ENCODE peak calls at places on chromosomes 6 and 20, in nine cellular contexts. One of them, this sample, is unnamed.

GRCh38 chr20:52972965-52973819 is 1.0 kb downstream of the TSHZ2 start:
- DNase-seq in mucosa of gallbladder: peak
- DNase-seq in T-helper 1 cell: no peak
- DNase-seq in astrocyte: no peak
- DNase-seq in memory B cell: no peak
- DNase-seq in KG1: no peak
- DNase-seq in AG09309: no peak
- DNase-seq in transverse colon: no peak
- DNase-seq in NCI-H146: peak
- DNase-seq in this sample: no peak

GRCh38 chr6:166597711-166598440 is 11.4 kb upstream of the RAMACL start:
- DNase-seq in mucosa of gallbladder: no peak
- DNase-seq in T-helper 1 cell: no peak
- DNase-seq in astrocyte: no peak
- DNase-seq in memory B cell: no peak
- DNase-seq in KG1: no peak
- DNase-seq in AG09309: no peak
- DNase-seq in transverse colon: no peak
- DNase-seq in NCI-H146: peak
- DNase-seq in this sample: no peak

GRCh38 chr6:142380626-142381025 is 78.8 kb downstream of the ADGRG6 start:
- DNase-seq in mucosa of gallbladder: no peak
- DNase-seq in T-helper 1 cell: no peak
- DNase-seq in astrocyte: no peak
- DNase-seq in memory B cell: no peak
- DNase-seq in KG1: no peak
- DNase-seq in AG09309: no peak
- DNase-seq in transverse colon: no peak
- DNase-seq in NCI-H146: no peak
- DNase-seq in this sample: no peak

GRCh38 chr20:41150664-41151063 is 13.3 kb downstream of the PLCG1 start:
- DNase-seq in mucosa of gallbladder: no peak
- DNase-seq in T-helper 1 cell: no peak
- DNase-seq in astrocyte: no peak
- DNase-seq in memory B cell: no peak
- DNase-seq in KG1: peak
- DNase-seq in AG09309: no peak
- DNase-seq in transverse colon: no peak
- DNase-seq in NCI-H146: no peak
- DNase-seq in this sample: no peak

GRCh38 chr6:26270903-26271639 is 93.9 kb upstream of the BTN3A2 start:
- DNase-seq in mucosa of gallbladder: peak
- DNase-seq in T-helper 1 cell: peak
- DNase-seq in astrocyte: peak
- DNase-seq in memory B cell: peak
- DNase-seq in KG1: peak
- DNase-seq in AG09309: peak
- DNase-seq in transverse colon: peak
- DNase-seq in NCI-H146: peak
- DNase-seq in this sample: peak

GRCh38 chr20:50286609-50287008 is 96.0 kb downstream of the CEBPB start:
- DNase-seq in mucosa of gallbladder: peak
- DNase-seq in T-helper 1 cell: no peak
- DNase-seq in astrocyte: peak
- DNase-seq in memory B cell: no peak
- DNase-seq in KG1: no peak
- DNase-seq in AG09309: peak
- DNase-seq in transverse colon: peak
- DNase-seq in NCI-H146: no peak
- DNase-seq in this sample: peak

GRCh38 chr20:34285450-34285849 is 17.7 kb downstream of the AHCY start:
- DNase-seq in mucosa of gallbladder: no peak
- DNase-seq in T-helper 1 cell: no peak
- DNase-seq in astrocyte: no peak
- DNase-seq in memory B cell: no peak
- DNase-seq in KG1: no peak
- DNase-seq in AG09309: no peak
- DNase-seq in transverse colon: no peak
- DNase-seq in NCI-H146: no peak
- DNase-seq in this sample: no peak

GRCh38 chr20:10634683-10635411 is 39.0 kb downstream of the JAG1 start:
- DNase-seq in mucosa of gallbladder: no peak
- DNase-seq in T-helper 1 cell: no peak
- DNase-seq in astrocyte: peak
- DNase-seq in memory B cell: no peak
- DNase-seq in KG1: no peak
- DNase-seq in AG09309: peak
- DNase-seq in transverse colon: no peak
- DNase-seq in NCI-H146: no peak
- DNase-seq in this sample: no peak

GRCh38 chr20:44736170-44737021 is 9.3 kb upstream of the KCNK15 start:
- DNase-seq in mucosa of gallbladder: peak
- DNase-seq in T-helper 1 cell: no peak
- DNase-seq in astrocyte: peak
- DNase-seq in memory B cell: no peak
- DNase-seq in KG1: peak
- DNase-seq in AG09309: no peak
- DNase-seq in transverse colon: peak
- DNase-seq in NCI-H146: peak
- DNase-seq in this sample: peak

GRCh38 chr6:163711615-163712568 is 297.4 kb downstream of the QKI start:
- DNase-seq in mucosa of gallbladder: peak
- DNase-seq in T-helper 1 cell: no peak
- DNase-seq in astrocyte: no peak
- DNase-seq in memory B cell: peak
- DNase-seq in KG1: peak
- DNase-seq in AG09309: no peak
- DNase-seq in transverse colon: peak
- DNase-seq in NCI-H146: peak
- DNase-seq in this sample: no peak

GRCh38 chr6:2646346-2646745 is 104.4 kb downstream of the MYLK4 start:
- DNase-seq in mucosa of gallbladder: no peak
- DNase-seq in T-helper 1 cell: no peak
- DNase-seq in astrocyte: no peak
- DNase-seq in memory B cell: no peak
- DNase-seq in KG1: no peak
- DNase-seq in AG09309: no peak
- DNase-seq in transverse colon: no peak
- DNase-seq in NCI-H146: no peak
- DNase-seq in this sample: no peak

GRCh38 chr6:403659-404655 is 12.4 kb downstream of the IRF4 start:
- DNase-seq in mucosa of gallbladder: no peak
- DNase-seq in T-helper 1 cell: no peak
- DNase-seq in astrocyte: no peak
- DNase-seq in memory B cell: no peak
- DNase-seq in KG1: no peak
- DNase-seq in AG09309: no peak
- DNase-seq in transverse colon: peak
- DNase-seq in NCI-H146: no peak
- DNase-seq in this sample: no peak

GRCh38 chr6:143299253-143300166 is 151.0 kb downstream of the ADAT2 start:
- DNase-seq in mucosa of gallbladder: no peak
- DNase-seq in T-helper 1 cell: no peak
- DNase-seq in astrocyte: no peak
- DNase-seq in memory B cell: no peak
- DNase-seq in KG1: no peak
- DNase-seq in AG09309: no peak
- DNase-seq in transverse colon: no peak
- DNase-seq in NCI-H146: no peak
- DNase-seq in this sample: no peak

GRCh38 chr6:50843842-50844241 is 25.2 kb downstream of the TFAP2B start:
- DNase-seq in mucosa of gallbladder: no peak
- DNase-seq in T-helper 1 cell: no peak
- DNase-seq in astrocyte: no peak
- DNase-seq in memory B cell: no peak
- DNase-seq in KG1: no peak
- DNase-seq in AG09309: no peak
- DNase-seq in transverse colon: no peak
- DNase-seq in NCI-H146: no peak
- DNase-seq in this sample: no peak

GRCh38 chr6:33417127-33417902 is 592 bp downstream of the CUTA start:
- DNase-seq in mucosa of gallbladder: no peak
- DNase-seq in T-helper 1 cell: no peak
- DNase-seq in astrocyte: peak
- DNase-seq in memory B cell: no peak
- DNase-seq in KG1: no peak
- DNase-seq in AG09309: peak
- DNase-seq in transverse colon: no peak
- DNase-seq in NCI-H146: no peak
- DNase-seq in this sample: peak

GRCh38 chr6:158161566-158162254 is 6.4 kb downstream of the SERAC1 start:
- DNase-seq in mucosa of gallbladder: no peak
- DNase-seq in T-helper 1 cell: no peak
- DNase-seq in astrocyte: no peak
- DNase-seq in memory B cell: no peak
- DNase-seq in KG1: no peak
- DNase-seq in AG09309: no peak
- DNase-seq in transverse colon: peak
- DNase-seq in NCI-H146: no peak
- DNase-seq in this sample: no peak

GRCh38 chr6:12516070-12516469 is 200.5 kb upstream of the PHACTR1 start:
- DNase-seq in mucosa of gallbladder: peak
- DNase-seq in T-helper 1 cell: no peak
- DNase-seq in astrocyte: no peak
- DNase-seq in memory B cell: no peak
- DNase-seq in KG1: no peak
- DNase-seq in AG09309: no peak
- DNase-seq in transverse colon: peak
- DNase-seq in NCI-H146: no peak
- DNase-seq in this sample: peak

GRCh38 chr6:51559059-51559458 is 528.4 kb downstream of the PKHD1 start:
- DNase-seq in mucosa of gallbladder: no peak
- DNase-seq in T-helper 1 cell: no peak
- DNase-seq in astrocyte: no peak
- DNase-seq in memory B cell: no peak
- DNase-seq in KG1: no peak
- DNase-seq in AG09309: no peak
- DNase-seq in transverse colon: no peak
- DNase-seq in NCI-H146: peak
- DNase-seq in this sample: no peak

GRCh38 chr6:53794073-53794719 is 609 bp upstream of the LRRC1 start:
- DNase-seq in mucosa of gallbladder: peak
- DNase-seq in T-helper 1 cell: peak
- DNase-seq in astrocyte: peak
- DNase-seq in memory B cell: no peak
- DNase-seq in KG1: no peak
- DNase-seq in AG09309: peak
- DNase-seq in transverse colon: peak
- DNase-seq in NCI-H146: peak
- DNase-seq in this sample: peak

GRCh38 chr6:33075568-33076405 is at the start of gene HLA-DPB1:
- DNase-seq in mucosa of gallbladder: peak
- DNase-seq in T-helper 1 cell: no peak
- DNase-seq in astrocyte: peak
- DNase-seq in memory B cell: peak
- DNase-seq in KG1: peak
- DNase-seq in AG09309: peak
- DNase-seq in transverse colon: no peak
- DNase-seq in NCI-H146: no peak
- DNase-seq in this sample: peak

GRCh38 chr6:105844275-105844848 is 241.8 kb upstream of the PRDM1 start:
- DNase-seq in mucosa of gallbladder: no peak
- DNase-seq in T-helper 1 cell: no peak
- DNase-seq in astrocyte: no peak
- DNase-seq in memory B cell: no peak
- DNase-seq in KG1: no peak
- DNase-seq in AG09309: no peak
- DNase-seq in transverse colon: no peak
- DNase-seq in NCI-H146: no peak
- DNase-seq in this sample: no peak

GRCh38 chr6:119147101-119148053 is 68.9 kb upstream of the FAM184A start:
- DNase-seq in mucosa of gallbladder: peak
- DNase-seq in T-helper 1 cell: no peak
- DNase-seq in astrocyte: peak
- DNase-seq in memory B cell: no peak
- DNase-seq in KG1: no peak
- DNase-seq in AG09309: peak
- DNase-seq in transverse colon: peak
- DNase-seq in NCI-H146: no peak
- DNase-seq in this sample: peak

GRCh38 chr6:157761331-157761921 is 61.6 kb upstream of the SNX9 start:
- DNase-seq in mucosa of gallbladder: no peak
- DNase-seq in T-helper 1 cell: no peak
- DNase-seq in astrocyte: peak
- DNase-seq in memory B cell: no peak
- DNase-seq in KG1: no peak
- DNase-seq in AG09309: no peak
- DNase-seq in transverse colon: no peak
- DNase-seq in NCI-H146: no peak
- DNase-seq in this sample: peak

This sample was measured in NCI-H226.